ENCODE peak calls at places on chromosome 16, in eight cellular contexts. M is H1, W is endothelial cell of umbilical vein, N is upper lobe of right lung, Y is fibroblast of lung, R is endodermal cell, U is AG10803, F is cardiac fibroblast. V is an unnamed sample.

GRCh38 chr16:29641561-29641960 is 21.5 kb upstream of the SPN start:
- DNase-seq in U (no peak), W (no peak), M (no peak), R (no peak), F (no peak), Y (peak), N (no peak), V (no peak)

GRCh38 chr16:70453891-70454220 is 539 bp upstream of the FCSK start:
- DNase-seq in Y (no peak), R (no peak), M (no peak), U (peak), W (no peak), N (no peak), F (no peak), V (no peak)

GRCh38 chr16:49620158-49620867 is 235.6 kb downstream of the ZNF423 start:
- DNase-seq in R (peak), M (no peak), N (no peak), W (peak), F (peak), Y (peak), U (peak), V (peak)

GRCh38 chr16:65195998-65196397 is 74.1 kb upstream of the CDH11 start:
- DNase-seq in Y (no peak), U (no peak), M (no peak), N (no peak), W (no peak), R (no peak), F (peak), V (no peak)

GRCh38 chr16:21097151-21097550 is 53.5 kb downstream of the DNAH3 start:
- DNase-seq in M (no peak), F (peak), N (no peak), W (no peak), Y (no peak), R (no peak), U (peak), V (no peak)

GRCh38 chr16:86137359-86137758 is 238.4 kb downstream of the IRF8 start:
- DNase-seq in W (no peak), M (no peak), R (no peak), N (no peak), U (no peak), F (no peak), Y (no peak), V (no peak)

GRCh38 chr16:64094992-64095579 is 1026.8 kb downstream of the CDH11 start:
- DNase-seq in U (peak), W (no peak), N (no peak), Y (peak), F (peak), M (no peak), R (no peak), V (no peak)

GRCh38 chr16:19783847-19784736 is 66.0 kb downstream of the IQCK start:
- DNase-seq in U (no peak), F (no peak), W (no peak), Y (no peak), M (no peak), R (no peak), N (no peak), V (no peak)

GRCh38 chr16:12796498-12796897 is 7.2 kb downstream of the CPPED1 start:
- DNase-seq in F (peak), U (no peak), W (no peak), R (no peak), M (no peak), N (no peak), Y (no peak), V (no peak)

GRCh38 chr16:22968931-22969330 is 155.0 kb downstream of the HS3ST2 start:
- DNase-seq in U (no peak), Y (no peak), M (no peak), N (no peak), R (no peak), F (no peak), W (no peak), V (no peak)

GRCh38 chr16:9176547-9177418 is 85.3 kb downstream of the HAPSTR1 start:
- DNase-seq in R (no peak), W (no peak), M (no peak), F (no peak), N (no peak), U (no peak), Y (no peak), V (no peak)

GRCh38 chr16:54359555-54359954 is 73.0 kb upstream of the IRX3 start:
- DNase-seq in M (no peak), R (no peak), F (no peak), W (no peak), N (no peak), U (no peak), Y (no peak), V (no peak)

GRCh38 chr16:85570735-85571562 is 42.2 kb upstream of the GSE1 start:
- DNase-seq in N (peak), Y (no peak), R (no peak), M (no peak), F (no peak), W (no peak), U (no peak), V (no peak)

GRCh38 chr16:13109171-13109570 is 207.8 kb downstream of the SHISA9 start:
- DNase-seq in U (no peak), M (no peak), R (no peak), F (no peak), W (no peak), Y (no peak), N (no peak), V (no peak)

GRCh38 chr16:89678258-89678657 is 8.2 kb upstream of the CDK10 start:
- DNase-seq in U (no peak), W (no peak), M (no peak), R (no peak), N (no peak), F (no peak), Y (no peak), V (no peak)

GRCh38 chr16:73433493-73434307 is 385.8 kb upstream of the ZFHX3 start:
- DNase-seq in M (no peak), R (no peak), N (no peak), W (no peak), U (no peak), F (no peak), Y (no peak), V (no peak)

GRCh38 chr16:68190745-68191510 is 45.0 kb downstream of the ESRP2 start:
- DNase-seq in Y (no peak), N (no peak), R (no peak), M (no peak), U (peak), F (no peak), W (no peak), V (no peak)

GRCh38 chr16:6146874-6147425 is 1049.4 kb upstream of the EEF2KMT start:
- DNase-seq in W (no peak), R (peak), U (no peak), M (peak), Y (no peak), F (no peak), N (no peak), V (no peak)

GRCh38 chr16:29784901-29785500 is 5.5 kb upstream of the KIF22 start:
- DNase-seq in R (peak), F (peak), U (peak), Y (peak), M (peak), N (peak), W (peak), V (no peak)

GRCh38 chr16:4915226-4915761 is 21.7 kb downstream of the PPL start:
- DNase-seq in N (no peak), F (peak), U (peak), W (no peak), M (no peak), R (no peak), Y (peak), V (peak)

GRCh38 chr16:49581630-49582298 is 208.2 kb downstream of the C16orf78 start:
- DNase-seq in N (peak), M (no peak), Y (no peak), W (no peak), F (no peak), U (no peak), R (no peak), V (no peak)

GRCh38 chr16:21224800-21225199 is 8.7 kb upstream of the ANKS4B start:
- DNase-seq in R (no peak), W (no peak), M (no peak), N (no peak), F (no peak), U (no peak), Y (no peak), V (no peak)

GRCh38 chr16:71711789-71712188 is 12.7 kb downstream of the PHLPP2 start:
- DNase-seq in R (no peak), N (no peak), W (no peak), Y (no peak), M (no peak), F (no peak), U (no peak), V (no peak)

GRCh38 chr16:16071631-16072244 is 122.3 kb downstream of the ABCC1 start:
- DNase-seq in W (no peak), M (no peak), F (no peak), Y (peak), N (no peak), R (peak), U (peak), V (no peak)

GRCh38 chr16:3171855-3172593 is 16.0 kb upstream of the OR1F1 start:
- DNase-seq in W (no peak), F (peak), M (peak), U (peak), R (peak), N (no peak), Y (no peak), V (no peak)

GRCh38 chr16:75555213-75555706 is 792 bp downstream of the TMEM231 start:
- DNase-seq in Y (peak), W (peak), U (peak), N (peak), F (peak), M (peak), R (peak), V (peak)

GRCh38 chr16:825298-826061 is 24.9 kb upstream of the GNG13 start:
- DNase-seq in U (peak), M (no peak), R (no peak), Y (peak), W (no peak), N (no peak), F (no peak), V (no peak)

DNA sequence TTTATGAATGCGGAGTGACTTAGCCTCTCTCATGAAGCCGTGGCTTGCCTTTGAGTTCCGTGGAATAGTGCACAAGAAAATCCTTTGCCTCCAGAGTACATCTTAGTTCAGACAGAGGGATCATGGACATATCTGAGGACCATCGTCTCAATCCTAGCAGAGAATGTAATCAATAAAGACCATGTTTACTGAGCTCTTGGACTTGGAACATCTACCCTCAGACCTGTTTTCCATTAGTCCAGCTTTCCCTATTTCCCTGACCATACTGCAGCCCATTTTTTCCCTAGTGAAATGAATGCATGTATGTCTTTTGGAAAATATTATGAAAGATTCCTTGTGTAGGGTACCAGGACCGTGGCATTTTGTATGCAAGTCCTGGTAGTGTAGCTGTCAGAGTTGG is 90.2 kb downstream of the PLCG2 start:
- DNase-seq in N (no peak), U (no peak), R (no peak), F (no peak), W (no peak), M (no peak), Y (no peak), V (no peak)
- TF ChIP-seq CTCF in N (no peak), U (no peak), R (no peak), F (no peak), W (no peak), M (no peak), Y (no peak), V (no peak)

DNA sequence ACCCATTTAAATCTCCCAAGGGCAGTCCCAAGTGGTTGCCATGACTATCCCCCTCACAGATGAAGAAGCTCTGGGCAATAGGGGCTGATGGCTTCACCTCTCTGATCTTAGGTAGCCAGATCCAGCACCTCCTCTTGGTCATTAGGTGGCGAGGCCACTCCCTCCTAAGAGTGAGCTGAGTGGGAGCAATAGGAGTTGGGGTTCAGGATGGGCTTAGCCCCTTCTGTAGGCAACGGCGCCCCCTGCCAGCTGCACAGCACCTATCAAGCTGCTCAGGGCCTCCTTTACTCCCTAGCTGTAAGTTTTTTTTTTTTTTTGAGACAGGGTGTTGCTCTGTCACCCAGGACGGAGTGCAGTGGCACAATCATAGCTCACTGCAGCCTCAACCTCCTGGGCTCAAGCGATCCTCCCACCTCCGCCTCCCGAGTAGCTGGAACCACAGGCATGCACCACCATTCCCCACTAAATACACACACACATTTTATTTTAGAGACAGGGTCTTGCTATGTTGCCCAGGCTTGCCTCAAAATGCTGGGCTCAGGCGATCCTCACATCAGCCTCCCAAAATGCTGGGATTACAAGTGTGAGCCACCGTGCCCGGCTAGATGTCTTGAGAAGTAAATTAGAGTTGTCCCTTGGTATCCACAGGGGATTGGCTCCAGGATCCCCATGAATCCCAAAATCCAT is 3.5 kb upstream of the RRAD start:
- DNase-seq in R (peak), N (no peak), U (peak), F (peak), W (no peak), Y (peak), M (peak), V (no peak)
- TF ChIP-seq CTCF in R (peak), N (peak), U (peak), F (peak), W (peak), Y (peak), M (peak), V (peak)

DNA sequence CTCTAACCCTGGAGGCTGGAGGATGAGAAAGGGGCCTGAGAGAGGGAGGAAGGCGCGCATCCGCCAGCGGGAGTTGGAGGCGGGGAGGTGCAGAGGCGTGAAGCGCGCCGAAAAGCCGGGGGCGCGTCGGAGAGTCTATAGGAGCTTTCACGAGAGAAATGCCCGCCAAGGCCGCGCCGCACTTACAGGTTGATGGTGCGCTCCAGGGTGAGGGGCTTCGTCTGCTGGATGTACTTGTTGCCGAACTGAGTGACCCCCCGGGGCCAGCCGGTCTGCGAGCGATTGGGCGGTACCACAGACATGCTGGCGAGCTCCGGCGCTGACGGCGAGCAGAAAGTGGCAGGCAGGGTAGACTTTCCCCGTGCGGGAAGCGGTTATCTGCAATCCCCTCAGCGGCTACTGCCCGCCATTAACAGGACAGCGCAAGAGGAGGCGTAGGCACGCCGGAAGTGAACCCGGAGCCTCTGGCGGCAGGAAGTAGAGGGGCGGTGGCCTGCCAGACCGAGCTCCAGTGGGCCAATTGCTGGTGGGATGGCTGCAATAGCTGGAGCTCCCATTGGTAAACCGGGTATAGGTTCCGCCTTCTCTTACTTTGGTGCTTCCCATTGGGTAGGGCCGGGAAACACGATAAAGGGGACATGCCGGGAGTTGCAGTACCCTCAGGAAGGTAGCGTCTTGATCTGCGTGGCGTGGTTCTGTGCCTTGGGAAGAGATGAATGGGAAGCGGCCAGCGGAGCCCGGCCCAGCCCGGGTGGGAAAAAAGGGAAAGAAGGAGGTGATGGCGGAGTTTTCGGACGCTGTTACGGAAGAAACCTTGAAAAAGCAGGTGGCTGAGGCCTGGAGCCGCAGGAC is at the start of the genes NUDT21 and OGFOD1:
- DNase-seq in R (peak), M (peak), F (peak), N (peak), W (peak), Y (peak), U (peak), V (peak)
- TF ChIP-seq CTCF in R (no peak), M (no peak), F (no peak), N (peak), W (no peak), Y (no peak), U (peak), V (no peak)

GRCh38 chr16:1941924-1942809 is 832 bp downstream of the MSRB1 start:
- DNase-seq in N (peak), M (no peak), R (peak), F (peak), Y (no peak), W (no peak), U (peak), V (no peak)

GRCh38 chr16:1940273-1941161 is 2.5 kb downstream of the MSRB1 start:
- DNase-seq in U (no peak), Y (no peak), M (no peak), R (peak), N (no peak), F (no peak), W (no peak), V (no peak)

GRCh38 chr16:1938910-1939309 is 4.1 kb downstream of the MSRB1 start:
- DNase-seq in N (no peak), U (no peak), M (no peak), Y (no peak), W (no peak), F (no peak), R (no peak), V (no peak)

GRCh38 chr16:1942810-1943726 is at the start of gene MSRB1:
- DNase-seq in N (peak), R (peak), M (peak), W (peak), F (peak), U (peak), Y (peak), V (peak)

DNA sequence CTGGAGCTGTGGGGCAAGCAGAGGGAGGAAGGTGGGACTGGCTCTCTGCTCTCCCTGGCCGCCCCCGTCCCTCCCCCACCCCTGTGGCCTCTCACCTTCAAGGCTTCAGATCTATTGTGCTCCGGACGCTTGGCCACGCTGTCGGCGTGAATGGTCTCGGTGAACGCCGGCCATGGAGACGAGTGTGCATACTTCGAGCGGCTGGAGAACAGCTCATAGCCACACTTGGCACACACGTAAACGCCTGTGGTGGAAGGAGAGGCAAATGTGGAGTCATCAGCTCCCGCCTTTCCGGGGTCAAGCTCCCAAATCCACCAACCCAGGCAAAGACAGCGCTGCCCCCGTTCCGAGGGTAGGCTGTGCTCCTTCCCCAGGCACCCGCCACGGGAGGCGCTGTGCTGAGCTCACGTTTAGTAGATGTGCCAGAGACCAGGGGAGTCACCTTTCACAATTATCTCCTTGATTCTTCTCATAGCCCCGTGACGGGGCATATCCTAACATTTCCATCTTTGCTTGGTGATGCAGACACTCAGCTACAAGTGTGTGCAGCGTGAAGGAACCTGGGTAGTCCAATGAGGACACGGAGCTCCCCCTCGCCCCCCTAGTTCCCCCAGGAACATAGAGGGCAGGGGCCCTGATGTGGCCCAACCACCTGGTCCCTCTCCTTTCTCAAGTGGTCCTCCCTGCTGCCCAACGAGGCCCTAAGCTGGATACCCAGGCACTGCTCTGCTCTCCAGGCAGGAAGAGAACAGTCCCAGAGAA is 1.7 kb downstream of the MSRB1 start:
- DNase-seq in U (no peak), W (no peak), F (no peak), N (no peak), Y (peak), M (no peak), R (peak), V (no peak)
- TF ChIP-seq CTCF in U (no peak), W (peak), F (no peak), N (no peak), Y (peak), M (peak), R (peak), V (no peak)

GRCh38 chr16:58127634-58128033 is 1.5 kb downstream of the CFAP20 start:
- DNase-seq in F (no peak), R (no peak), U (peak), M (no peak), Y (no peak), N (no peak), W (peak), V (no peak)
- TF ChIP-seq CTCF in F (peak), R (peak), U (peak), M (no peak), Y (peak), N (no peak), W (peak), V (peak)

GRCh38 chr16:24102120-24102740 is 153.9 kb upstream of the CACNG3 start:
- DNase-seq in U (no peak), N (no peak), Y (no peak), F (no peak), R (peak), W (no peak), M (no peak), V (no peak)

GRCh38 chr16:24094660-24095059 is 161.5 kb upstream of the CACNG3 start:
- DNase-seq in W (no peak), U (no peak), R (no peak), F (no peak), M (no peak), Y (no peak), N (no peak), V (no peak)

GRCh38 chr16:24093049-24093448 is 163.1 kb upstream of the CACNG3 start:
- DNase-seq in R (no peak), U (no peak), F (no peak), Y (no peak), M (no peak), W (no peak), N (no peak), V (no peak)

DNA sequence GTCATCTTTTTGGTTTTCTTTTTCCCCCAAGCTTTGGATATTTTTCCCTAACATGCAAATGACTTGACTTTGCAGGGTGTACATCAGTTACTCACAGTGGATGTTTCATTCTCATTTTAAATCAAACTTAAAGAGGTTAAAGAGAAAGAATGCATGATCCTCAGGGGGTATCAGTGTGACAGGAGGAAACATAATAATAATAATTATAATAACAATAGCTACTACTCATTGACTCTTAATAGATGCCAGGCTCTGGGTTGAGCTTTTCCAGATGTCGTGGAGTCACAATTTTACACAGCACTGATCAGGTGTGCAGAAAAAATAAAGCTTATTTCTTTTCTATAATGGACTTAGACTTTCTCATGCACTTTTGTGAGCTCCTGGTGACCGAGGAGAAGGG is 157.2 kb upstream of the CACNG3 start:
- DNase-seq in N (no peak), R (no peak), M (no peak), F (no peak), W (no peak), U (no peak), Y (no peak), V (no peak)
- TF ChIP-seq CTCF in N (no peak), R (no peak), M (no peak), F (no peak), W (no peak), U (no peak), Y (no peak), V (no peak)